ENCODE peak calls at places on chromosomes 4 and X, in nine cellular contexts. Z is activated CD8-positive, alpha-beta T cell treated with anti-CD3 and anti-CD28 coated beads, Interleukin-2, amount 10 ng/mL, durations not matched to agents 7 days and 5 days; R is T follicular helper cell; J is NCI-H1105 treated with DMSO at 0.1 percent for 48 hours; L is naive thymus-derived CD4-positive, alpha-beta T cell; N is posterior cingulate gyrus; Y is AG10803; D is T-helper 1 cell; P is HT-29. A is an unnamed sample.
A peak's percentile ranks its signal among the peaks of the same experiment; 100 is the strongest.

GRCh38 chrX:13000311-13000811 is 25.5 kb downstream of the TMSB4X start:
- DNase-seq in Z (peak; percentile 58), R (peak; percentile 26), J (no peak), L (peak; percentile 74), N (no peak), Y (no peak), D (no peak), P (no peak), A (no peak)

GRCh38 chr4:26144526-26145167 is 176.2 kb upstream of the RBPJ start:
- DNase-seq in Z (no peak), R (no peak), J (no peak), L (no peak), N (no peak), Y (peak; percentile 64), D (no peak), P (peak; percentile 20), A (no peak)

GRCh38 chr4:128565565-128566186 is 243.8 kb upstream of the JADE1 start:
- DNase-seq in Z (peak; percentile 24), R (no peak), J (no peak), L (peak; percentile 12), N (peak; percentile 87), Y (peak; percentile 26), D (no peak), P (peak; percentile 76), A (peak; percentile 31)

GRCh38 chrX:5915783-5916182 is 312.9 kb downstream of the NLGN4X start:
- DNase-seq in Z (no peak), R (no peak), J (no peak), L (no peak), N (no peak), Y (no peak), D (no peak), P (no peak), A (no peak)

GRCh38 chr4:80990851-80991250 is 39.7 kb upstream of the BMP3 start:
- DNase-seq in Z (no peak), R (no peak), J (no peak), L (no peak), N (no peak), Y (no peak), D (no peak), P (no peak), A (no peak)

GRCh38 chr4:174255790-174256189 is 27.7 kb downstream of the FBXO8 start:
- DNase-seq in Z (no peak), R (no peak), J (no peak), L (no peak), N (peak; percentile 52), Y (peak; percentile 46), D (no peak), P (no peak), A (no peak)

GRCh38 chrX:56309881-56310280 is 77.7 kb downstream of the KLF8 start:
- DNase-seq in Z (no peak), R (no peak), J (no peak), L (no peak), N (no peak), Y (no peak), D (no peak), P (no peak), A (no peak)

GRCh38 chr4:78720994-78721677 is 55.0 kb upstream of the BMP2K start:
- DNase-seq in Z (peak; percentile 60), R (no peak), J (no peak), L (peak; percentile 38), N (no peak), Y (no peak), D (peak; percentile 2), P (no peak), A (no peak)

GRCh38 chr4:113449407-113449974 is 312.0 kb downstream of the CAMK2D start:
- DNase-seq in Z (no peak), R (no peak), J (no peak), L (no peak), N (no peak), Y (peak; percentile 71), D (no peak), P (no peak), A (no peak)

GRCh38 chr4:15684498-15684897 is 2.9 kb downstream of the FAM200B start:
- DNase-seq in Z (no peak), R (no peak), J (no peak), L (no peak), N (no peak), Y (no peak), D (no peak), P (no peak), A (no peak)

GRCh38 chr4:70741872-70742271 is 20.1 kb downstream of the RUFY3 start:
- DNase-seq in Z (no peak), R (no peak), J (no peak), L (no peak), N (no peak), Y (peak; percentile 41), D (no peak), P (no peak), A (no peak)

GRCh38 chrX:143580266-143580665 is 55.6 kb downstream of the SLITRK4 start:
- DNase-seq in Z (no peak), R (no peak), J (no peak), L (no peak), N (no peak), Y (no peak), D (no peak), P (no peak), A (no peak)

GRCh38 chr4:55347610-55348228 is 1.7 kb downstream of the SRD5A3 start:
- DNase-seq in Z (no peak), R (no peak), J (no peak), L (no peak), N (no peak), Y (no peak), D (no peak), P (no peak), A (no peak)

GRCh38 chrX:103847174-103847870 is 15.3 kb upstream of the RAB9B start:
- DNase-seq in Z (no peak), R (no peak), J (no peak), L (no peak), N (no peak), Y (peak; percentile 44), D (no peak), P (no peak), A (no peak)

GRCh38 chr4:142413516-142413915 is 432.6 kb downstream of the INPP4B start:
- DNase-seq in Z (no peak), R (no peak), J (no peak), L (no peak), N (no peak), Y (peak; percentile 59), D (no peak), P (no peak), A (no peak)